ENCODE peak calls at places on chromosomes 11 and 22, in eight cellular contexts. One of them, this sample, is unnamed.

GRCh38 chr11:21177379-21177778 is 508.0 kb downstream of the NELL1 start:
- DNase-seq in left ventricle myocardium inferior: no peak
- DNase-seq in SW480: no peak
- DNase-seq in stimulated activated CD8-positive, alpha-beta memory T cell treated with anti-CD3 and anti-CD28 coated beads, Interleukin-4, amount 100 ng/mL, for 48 hours: no peak
- DNase-seq in AG09319: no peak
- DNase-seq in NCI-H1930: no peak
- DNase-seq in mesenchymal stem cell: no peak
- DNase-seq in A172: no peak
- DNase-seq in this sample: peak

GRCh38 chr22:45503071-45503815 is 560 bp downstream of the FBLN1 start:
- DNase-seq in A172: no peak
- DNase-seq in NCI-H1930: no peak
- DNase-seq in left ventricle myocardium inferior: no peak
- DNase-seq in SW480: no peak
- DNase-seq in mesenchymal stem cell: peak
- DNase-seq in stimulated activated CD8-positive, alpha-beta memory T cell treated with anti-CD3 and anti-CD28 coated beads, Interleukin-4, amount 100 ng/mL, for 48 hours: no peak
- DNase-seq in AG09319: no peak
- DNase-seq in this sample: no peak

GRCh38 chr11:46361283-46362145 is 14.3 kb downstream of the DGKZ start:
- DNase-seq in mesenchymal stem cell: peak
- DNase-seq in left ventricle myocardium inferior: peak
- DNase-seq in SW480: no peak
- DNase-seq in stimulated activated CD8-positive, alpha-beta memory T cell treated with anti-CD3 and anti-CD28 coated beads, Interleukin-4, amount 100 ng/mL, for 48 hours: peak
- DNase-seq in A172: peak
- DNase-seq in AG09319: no peak
- DNase-seq in NCI-H1930: no peak
- DNase-seq in this sample: no peak

GRCh38 chr11:95924414-95924760 is 480 bp upstream of the MTMR2 start:
- DNase-seq in stimulated activated CD8-positive, alpha-beta memory T cell treated with anti-CD3 and anti-CD28 coated beads, Interleukin-4, amount 100 ng/mL, for 48 hours: no peak
- DNase-seq in left ventricle myocardium inferior: no peak
- DNase-seq in NCI-H1930: no peak
- DNase-seq in A172: peak
- DNase-seq in SW480: peak
- DNase-seq in mesenchymal stem cell: peak
- DNase-seq in AG09319: no peak
- DNase-seq in this sample: peak

GRCh38 chr11:662689-663274 is 25.7 kb downstream of the DRD4 start:
- DNase-seq in mesenchymal stem cell: peak
- DNase-seq in stimulated activated CD8-positive, alpha-beta memory T cell treated with anti-CD3 and anti-CD28 coated beads, Interleukin-4, amount 100 ng/mL, for 48 hours: peak
- DNase-seq in A172: peak
- DNase-seq in left ventricle myocardium inferior: peak
- DNase-seq in AG09319: no peak
- DNase-seq in NCI-H1930: no peak
- DNase-seq in SW480: peak
- DNase-seq in this sample: peak

GRCh38 chr11:123137496-123138270 is 57.4 kb downstream of the CLMP start:
- DNase-seq in SW480: no peak
- DNase-seq in left ventricle myocardium inferior: peak
- DNase-seq in mesenchymal stem cell: peak
- DNase-seq in AG09319: peak
- DNase-seq in stimulated activated CD8-positive, alpha-beta memory T cell treated with anti-CD3 and anti-CD28 coated beads, Interleukin-4, amount 100 ng/mL, for 48 hours: no peak
- DNase-seq in NCI-H1930: no peak
- DNase-seq in A172: peak
- DNase-seq in this sample: no peak

GRCh38 chr11:134224710-134225662 is 515 bp downstream of the VPS26B start:
- DNase-seq in NCI-H1930: no peak
- DNase-seq in SW480: peak
- DNase-seq in mesenchymal stem cell: peak
- DNase-seq in AG09319: no peak
- DNase-seq in A172: peak
- DNase-seq in stimulated activated CD8-positive, alpha-beta memory T cell treated with anti-CD3 and anti-CD28 coated beads, Interleukin-4, amount 100 ng/mL, for 48 hours: peak
- DNase-seq in left ventricle myocardium inferior: peak
- DNase-seq in this sample: peak

GRCh38 chr11:11141019-11141418 is 212.0 kb downstream of the CSNK2A3 start:
- DNase-seq in A172: no peak
- DNase-seq in SW480: no peak
- DNase-seq in NCI-H1930: no peak
- DNase-seq in mesenchymal stem cell: no peak
- DNase-seq in left ventricle myocardium inferior: no peak
- DNase-seq in stimulated activated CD8-positive, alpha-beta memory T cell treated with anti-CD3 and anti-CD28 coated beads, Interleukin-4, amount 100 ng/mL, for 48 hours: no peak
- DNase-seq in AG09319: no peak
- DNase-seq in this sample: no peak

GRCh38 chr11:123020968-123021367 is 39.3 kb upstream of the BSX start:
- DNase-seq in mesenchymal stem cell: peak
- DNase-seq in stimulated activated CD8-positive, alpha-beta memory T cell treated with anti-CD3 and anti-CD28 coated beads, Interleukin-4, amount 100 ng/mL, for 48 hours: peak
- DNase-seq in AG09319: no peak
- DNase-seq in left ventricle myocardium inferior: no peak
- DNase-seq in SW480: peak
- DNase-seq in NCI-H1930: peak
- DNase-seq in A172: peak
- DNase-seq in this sample: peak

GRCh38 chr11:102590646-102591045 is 34.5 kb downstream of the MMP20 start:
- DNase-seq in SW480: no peak
- DNase-seq in A172: no peak
- DNase-seq in NCI-H1930: no peak
- DNase-seq in AG09319: no peak
- DNase-seq in stimulated activated CD8-positive, alpha-beta memory T cell treated with anti-CD3 and anti-CD28 coated beads, Interleukin-4, amount 100 ng/mL, for 48 hours: no peak
- DNase-seq in left ventricle myocardium inferior: no peak
- DNase-seq in mesenchymal stem cell: no peak
- DNase-seq in this sample: no peak

GRCh38 chr22:48937032-48937639 is 890.5 kb downstream of the BRD1 start:
- DNase-seq in AG09319: no peak
- DNase-seq in A172: no peak
- DNase-seq in mesenchymal stem cell: no peak
- DNase-seq in left ventricle myocardium inferior: no peak
- DNase-seq in stimulated activated CD8-positive, alpha-beta memory T cell treated with anti-CD3 and anti-CD28 coated beads, Interleukin-4, amount 100 ng/mL, for 48 hours: peak
- DNase-seq in SW480: no peak
- DNase-seq in NCI-H1930: no peak
- DNase-seq in this sample: no peak

GRCh38 chr22:27460596-27461347 is 340.8 kb downstream of the MN1 start:
- DNase-seq in SW480: no peak
- DNase-seq in stimulated activated CD8-positive, alpha-beta memory T cell treated with anti-CD3 and anti-CD28 coated beads, Interleukin-4, amount 100 ng/mL, for 48 hours: no peak
- DNase-seq in A172: no peak
- DNase-seq in NCI-H1930: no peak
- DNase-seq in mesenchymal stem cell: no peak
- DNase-seq in left ventricle myocardium inferior: peak
- DNase-seq in AG09319: peak
- DNase-seq in this sample: no peak

GRCh38 chr11:72111803-72112540 is 523 bp downstream of the ANAPC15 start:
- DNase-seq in stimulated activated CD8-positive, alpha-beta memory T cell treated with anti-CD3 and anti-CD28 coated beads, Interleukin-4, amount 100 ng/mL, for 48 hours: peak
- DNase-seq in left ventricle myocardium inferior: peak
- DNase-seq in mesenchymal stem cell: peak
- DNase-seq in NCI-H1930: peak
- DNase-seq in AG09319: peak
- DNase-seq in A172: peak
- DNase-seq in SW480: peak
- DNase-seq in this sample: peak

GRCh38 chr11:19970944-19971343 is 189.3 kb downstream of the DBX1 start:
- DNase-seq in A172: no peak
- DNase-seq in SW480: no peak
- DNase-seq in NCI-H1930: no peak
- DNase-seq in mesenchymal stem cell: no peak
- DNase-seq in left ventricle myocardium inferior: no peak
- DNase-seq in stimulated activated CD8-positive, alpha-beta memory T cell treated with anti-CD3 and anti-CD28 coated beads, Interleukin-4, amount 100 ng/mL, for 48 hours: peak
- DNase-seq in AG09319: no peak
- DNase-seq in this sample: no peak

GRCh38 chr11:83284501-83285051 is 1.6 kb downstream of the CCDC90B start:
- DNase-seq in NCI-H1930: no peak
- DNase-seq in stimulated activated CD8-positive, alpha-beta memory T cell treated with anti-CD3 and anti-CD28 coated beads, Interleukin-4, amount 100 ng/mL, for 48 hours: no peak
- DNase-seq in A172: no peak
- DNase-seq in AG09319: no peak
- DNase-seq in mesenchymal stem cell: peak
- DNase-seq in SW480: no peak
- DNase-seq in left ventricle myocardium inferior: no peak
- DNase-seq in this sample: no peak

GRCh38 chr11:95230054-95231034 is 658 bp downstream of the SESN3 start:
- DNase-seq in A172: no peak
- DNase-seq in NCI-H1930: no peak
- DNase-seq in AG09319: no peak
- DNase-seq in SW480: peak
- DNase-seq in left ventricle myocardium inferior: no peak
- DNase-seq in mesenchymal stem cell: peak
- DNase-seq in stimulated activated CD8-positive, alpha-beta memory T cell treated with anti-CD3 and anti-CD28 coated beads, Interleukin-4, amount 100 ng/mL, for 48 hours: peak
- DNase-seq in this sample: peak

GRCh38 chr11:60131943-60132342 is 43.5 kb downstream of the MS4A2 start:
- DNase-seq in NCI-H1930: no peak
- DNase-seq in SW480: no peak
- DNase-seq in mesenchymal stem cell: no peak
- DNase-seq in left ventricle myocardium inferior: no peak
- DNase-seq in A172: no peak
- DNase-seq in stimulated activated CD8-positive, alpha-beta memory T cell treated with anti-CD3 and anti-CD28 coated beads, Interleukin-4, amount 100 ng/mL, for 48 hours: no peak
- DNase-seq in AG09319: no peak
- DNase-seq in this sample: no peak

GRCh38 chr11:62142043-62142375 is 18.2 kb downstream of the INCENP start:
- DNase-seq in AG09319: no peak
- DNase-seq in A172: no peak
- DNase-seq in SW480: no peak
- DNase-seq in left ventricle myocardium inferior: no peak
- DNase-seq in stimulated activated CD8-positive, alpha-beta memory T cell treated with anti-CD3 and anti-CD28 coated beads, Interleukin-4, amount 100 ng/mL, for 48 hours: no peak
- DNase-seq in NCI-H1930: no peak
- DNase-seq in mesenchymal stem cell: no peak
- DNase-seq in this sample: no peak

GRCh38 chr11:75245356-75246005 is 4.9 kb downstream of the TPBGL start:
- DNase-seq in SW480: no peak
- DNase-seq in NCI-H1930: no peak
- DNase-seq in AG09319: no peak
- DNase-seq in left ventricle myocardium inferior: no peak
- DNase-seq in mesenchymal stem cell: no peak
- DNase-seq in A172: no peak
- DNase-seq in stimulated activated CD8-positive, alpha-beta memory T cell treated with anti-CD3 and anti-CD28 coated beads, Interleukin-4, amount 100 ng/mL, for 48 hours: no peak
- DNase-seq in this sample: no peak

GRCh38 chr11:119571311-119571710 is 148.3 kb upstream of the THY1 start:
- DNase-seq in AG09319: no peak
- DNase-seq in stimulated activated CD8-positive, alpha-beta memory T cell treated with anti-CD3 and anti-CD28 coated beads, Interleukin-4, amount 100 ng/mL, for 48 hours: no peak
- DNase-seq in A172: no peak
- DNase-seq in left ventricle myocardium inferior: no peak
- DNase-seq in SW480: no peak
- DNase-seq in mesenchymal stem cell: peak
- DNase-seq in NCI-H1930: no peak
- DNase-seq in this sample: no peak

GRCh38 chr11:80841716-80842115 is 1400.9 kb upstream of the TENM4 start:
- DNase-seq in A172: peak
- DNase-seq in SW480: no peak
- DNase-seq in AG09319: no peak
- DNase-seq in left ventricle myocardium inferior: no peak
- DNase-seq in stimulated activated CD8-positive, alpha-beta memory T cell treated with anti-CD3 and anti-CD28 coated beads, Interleukin-4, amount 100 ng/mL, for 48 hours: no peak
- DNase-seq in mesenchymal stem cell: no peak
- DNase-seq in NCI-H1930: no peak
- DNase-seq in this sample: no peak

GRCh38 chr22:20602589-20603164 is 95.3 kb downstream of the MED15 start:
- DNase-seq in mesenchymal stem cell: no peak
- DNase-seq in NCI-H1930: no peak
- DNase-seq in AG09319: no peak
- DNase-seq in A172: no peak
- DNase-seq in stimulated activated CD8-positive, alpha-beta memory T cell treated with anti-CD3 and anti-CD28 coated beads, Interleukin-4, amount 100 ng/mL, for 48 hours: no peak
- DNase-seq in SW480: no peak
- DNase-seq in left ventricle myocardium inferior: no peak
- DNase-seq in this sample: no peak

GRCh38 chr11:72328366-72329224 is 84.6 kb upstream of the PHOX2A start:
- DNase-seq in A172: no peak
- DNase-seq in left ventricle myocardium inferior: no peak
- DNase-seq in stimulated activated CD8-positive, alpha-beta memory T cell treated with anti-CD3 and anti-CD28 coated beads, Interleukin-4, amount 100 ng/mL, for 48 hours: no peak
- DNase-seq in AG09319: no peak
- DNase-seq in mesenchymal stem cell: no peak
- DNase-seq in NCI-H1930: no peak
- DNase-seq in SW480: no peak
- DNase-seq in this sample: no peak

GRCh38 chr11:45982656-45983470 is 60.4 kb downstream of the LARGE2 start:
- DNase-seq in left ventricle myocardium inferior: peak
- DNase-seq in SW480: peak
- DNase-seq in mesenchymal stem cell: peak
- DNase-seq in NCI-H1930: peak
- DNase-seq in A172: peak
- DNase-seq in AG09319: peak
- DNase-seq in stimulated activated CD8-positive, alpha-beta memory T cell treated with anti-CD3 and anti-CD28 coated beads, Interleukin-4, amount 100 ng/mL, for 48 hours: peak
- DNase-seq in this sample: peak

GRCh38 chr11:61023086-61024035 is 51.9 kb downstream of the CD6 start:
- DNase-seq in SW480: no peak
- DNase-seq in mesenchymal stem cell: no peak
- DNase-seq in NCI-H1930: no peak
- DNase-seq in stimulated activated CD8-positive, alpha-beta memory T cell treated with anti-CD3 and anti-CD28 coated beads, Interleukin-4, amount 100 ng/mL, for 48 hours: peak
- DNase-seq in AG09319: no peak
- DNase-seq in left ventricle myocardium inferior: no peak
- DNase-seq in A172: no peak
- DNase-seq in this sample: no peak

GRCh38 chr22:49966041-49966715 is 5.6 kb downstream of the PIM3 start:
- DNase-seq in A172: no peak
- DNase-seq in SW480: no peak
- DNase-seq in AG09319: no peak
- DNase-seq in NCI-H1930: no peak
- DNase-seq in left ventricle myocardium inferior: no peak
- DNase-seq in stimulated activated CD8-positive, alpha-beta memory T cell treated with anti-CD3 and anti-CD28 coated beads, Interleukin-4, amount 100 ng/mL, for 48 hours: peak
- DNase-seq in mesenchymal stem cell: no peak
- DNase-seq in this sample: no peak

This sample was measured in foreskin keratinocyte.